ENCODE peak calls at places on chromosomes 6 and 20, in seven cellular contexts. V is HCT116, D is iPS DF 19.7, H is cardiac fibroblast, E is IMR-90, J is epithelial cell of prostate, Q is SW 1271. P is an unnamed sample.

GRCh38 chr6:170437719-170438401 is 115.2 kb downstream of the PSMB1 start:
- DNase-seq in V (no peak), E (peak; percentile 14), H (no peak), J (no peak), D (no peak), Q (no peak), P (peak; percentile 73)

GRCh38 chr20:35601021-35601973 is 14.3 kb upstream of the SPAG4 start:
- DNase-seq in H (peak; percentile 79), V (no peak), Q (peak; percentile 51), D (no peak), E (peak; percentile 72), J (no peak), P (peak; percentile 55)

GRCh38 chr20:8132015-8132631 is at the start of gene PLCB1:
- DNase-seq in H (peak; percentile 90), J (no peak), V (peak; percentile 13), Q (peak; percentile 36), E (peak; percentile 78), D (peak; percentile 54), P (peak; percentile 25)

GRCh38 chr6:112620832-112621569 is 273.9 kb downstream of the RFPL4B start:
- DNase-seq in D (no peak), E (peak; percentile 79), Q (no peak), H (peak; percentile 63), V (no peak), J (peak; percentile 6), P (peak; percentile 52)

GRCh38 chr20:58824843-58825242 is 25.9 kb downstream of the GNAS-AS1 start:
- DNase-seq in J (no peak), E (no peak), V (no peak), Q (no peak), H (no peak), D (no peak), P (no peak)

GRCh38 chr6:159282351-159282750 is 113.2 kb downstream of the FNDC1 start:
- DNase-seq in E (no peak), V (no peak), D (no peak), J (no peak), H (no peak), Q (no peak), P (no peak)

GRCh38 chr6:14622135-14622534 is 504.6 kb downstream of the CD83 start:
- DNase-seq in V (no peak), D (no peak), J (no peak), Q (no peak), H (no peak), E (no peak), P (no peak)

GRCh38 chr6:30500421-30501069 is 11.2 kb downstream of the HLA-E start:
- DNase-seq in H (peak; percentile 65), Q (peak; percentile 9), V (no peak), D (no peak), J (no peak), E (peak; percentile 52), P (peak; percentile 57)

GRCh38 chr6:7165002-7165735 is 57.4 kb downstream of the RREB1 start:
- DNase-seq in D (no peak), J (no peak), H (peak; percentile 75), E (peak; percentile 68), V (no peak), Q (no peak), P (no peak)

GRCh38 chr20:33672426-33673114 is 1.7 kb downstream of the NECAB3 start:
- DNase-seq in V (no peak), H (no peak), Q (no peak), E (no peak), D (no peak), J (no peak), P (no peak)

GRCh38 chr6:2259002-2259494 is 13.6 kb upstream of the GMDS start:
- DNase-seq in J (no peak), D (no peak), V (no peak), E (no peak), Q (no peak), H (no peak), P (no peak)

GRCh38 chr6:83151114-83151513 is 42.0 kb downstream of the PGM3 start:
- DNase-seq in H (peak; percentile 11), J (no peak), E (peak; percentile 86), Q (no peak), V (no peak), D (no peak), P (no peak)

GRCh38 chr6:34866509-34866908 is 21.3 kb downstream of the TAF11 start:
- DNase-seq in D (no peak), J (no peak), H (no peak), V (no peak), E (no peak), Q (no peak), P (no peak)

P was measured in LHCN-M2.